ENCODE peak calls at places on chromosomes 11 and 22, in six cellular contexts. N, C, O, Q, F and H are unnamed samples.
A peak's percentile ranks its signal among the peaks of the same experiment; 100 is the strongest.

GRCh38 chr11:57812634-57813033 is 51.0 kb downstream of the CTNND1 start:
- DNase-seq in N (no peak), C (no peak), O (no peak), Q (no peak), F (no peak), H (no peak)

GRCh38 chr22:35349704-35350538 is 31.0 kb upstream of the HMOX1 start:
- DNase-seq in N (peak; percentile 35), C (no peak), O (no peak), Q (no peak), F (peak; percentile 52), H (no peak)

GRCh38 chr11:6660712-6661111 is 5.1 kb upstream of the DCHS1 start:
- DNase-seq in N (no peak), C (no peak), O (no peak), Q (no peak), F (no peak), H (no peak)

GRCh38 chr11:68954970-68955958 is 25.5 kb downstream of the MRGPRD start:
- DNase-seq in N (peak; percentile 23), C (no peak), O (no peak), Q (no peak), F (peak; percentile 58), H (peak; percentile 47)

GRCh38 chr11:44621784-44622183 is 56.3 kb downstream of the CD82 start:
- DNase-seq in N (no peak), C (no peak), O (no peak), Q (peak; percentile 4), F (no peak), H (no peak)

GRCh38 chr11:86696004-86696403 is 23.6 kb upstream of the ME3 start:
- DNase-seq in N (peak; percentile 99), C (no peak), O (peak; percentile 90), Q (no peak), F (peak; percentile 86), H (no peak)

GRCh38 chr11:82775736-82776346 is 42.2 kb upstream of the FAM181B start:
- DNase-seq in N (peak; percentile 37), C (no peak), O (no peak), Q (peak; percentile 56), F (peak; percentile 65), H (peak; percentile 81)

GRCh38 chr11:130612291-130612802 is 163.9 kb downstream of the ADAMTS15 start:
- DNase-seq in N (peak; percentile 75), C (no peak), O (no peak), Q (no peak), F (peak; percentile 74), H (no peak)

GRCh38 chr11:2578006-2578933 is 121.5 kb downstream of the KCNQ1OT1 start:
- DNase-seq in N (no peak), C (no peak), O (no peak), Q (peak; percentile 3), F (no peak), H (no peak)

GRCh38 chr22:33659423-33659822 is 260.9 kb downstream of the LARGE1 start:
- DNase-seq in N (no peak), C (no peak), O (no peak), Q (no peak), F (peak; percentile 10), H (no peak)

GRCh38 chr11:110896358-110896757 is 184.1 kb upstream of the ARHGAP20 start:
- DNase-seq in N (peak; percentile 75), C (no peak), O (no peak), Q (no peak), F (peak; percentile 76), H (no peak)